ENCODE peak calls at places on chromosomes 3 and 15, in five cellular contexts. A is GM12878, H is HepG2, Q is GM12892, B is K562. G is an unnamed sample.

GRCh38 chr15:92009162-92009561 is 155.7 kb downstream of the SLCO3A1 start:
- DNase-seq in Q (no peak), A (no peak), B (no peak), H (no peak), G (no peak)

GRCh38 chr3:110493752-110494151 is 577.9 kb upstream of the NECTIN3 start:
- DNase-seq in H (no peak), B (no peak), Q (no peak), A (no peak), G (no peak)

GRCh38 chr3:160801386-160802118 is 45.5 kb downstream of the PPM1L start:
- DNase-seq in H (no peak), A (no peak), Q (no peak), B (no peak), G (no peak)

GRCh38 chr3:122993573-122993972 is 34.0 kb downstream of the SEMA5B start:
- DNase-seq in A (no peak), B (no peak), Q (no peak), H (no peak), G (no peak)

GRCh38 chr15:77036537-77037474 is 34.1 kb downstream of the TSPAN3 start:
- DNase-seq in H (no peak), A (no peak), Q (peak), B (no peak), G (no peak)

GRCh38 chr3:87158823-87159222 is 68.3 kb upstream of the CHMP2B start:
- DNase-seq in Q (no peak), H (no peak), A (no peak), B (no peak), G (no peak)

GRCh38 chr15:77143606-77144005 is 72.7 kb upstream of the TSPAN3 start:
- DNase-seq in H (no peak), Q (no peak), A (no peak), B (no peak), G (no peak)

GRCh38 chr3:160108357-160108756 is 116.9 kb upstream of the C3orf80 start:
- DNase-seq in B (no peak), Q (no peak), A (no peak), H (no peak), G (no peak)

GRCh38 chr3:34077796-34078195 is 279.4 kb downstream of the PDCD6IP start:
- DNase-seq in Q (peak), B (no peak), A (peak), H (no peak), G (no peak)

GRCh38 chr3:61251174-61251972 is at the start of gene FHIT:
- DNase-seq in Q (peak), B (peak), A (peak), H (peak), G (peak)

GRCh38 chr15:55576911-55577310 is 11.2 kb downstream of the PYGO1 start:
- DNase-seq in A (no peak), H (no peak), Q (no peak), B (no peak), G (no peak)

GRCh38 chr15:56227315-56227714 is 16.4 kb downstream of the RFX7 start:
- DNase-seq in H (no peak), Q (no peak), B (no peak), A (no peak), G (no peak)

GRCh38 chr3:62870321-62870720 is 4.9 kb downstream of the CADPS start:
- DNase-seq in H (no peak), Q (no peak), A (no peak), B (no peak), G (no peak)

GRCh38 chr15:84648539-84648938 is 5.5 kb downstream of the WDR73 start:
- DNase-seq in Q (no peak), H (no peak), B (no peak), A (no peak), G (no peak)

GRCh38 chr3:194995334-194995733 is 275.6 kb downstream of the XXYLT1 start:
- DNase-seq in H (peak), Q (no peak), B (no peak), A (no peak), G (no peak)

GRCh38 chr15:81040757-81041156 is 40.0 kb downstream of the TLNRD1 start:
- DNase-seq in Q (no peak), B (no peak), A (no peak), H (no peak), G (no peak)

GRCh38 chr3:50121416-50122032 is 32.8 kb downstream of the RBM5 start:
- DNase-seq in Q (peak), H (peak), A (peak), B (peak), G (peak)

GRCh38 chr15:77473328-77473727 is 52.6 kb downstream of the HMG20A start:
- DNase-seq in B (no peak), A (no peak), H (no peak), Q (no peak), G (no peak)

GRCh38 chr15:43930079-43930478 is 103.3 kb downstream of the WDR76 start:
- DNase-seq in A (no peak), H (no peak), Q (no peak), B (no peak), G (no peak)

GRCh38 chr15:43930556-43930955 is 103.8 kb downstream of the WDR76 start:
- DNase-seq in Q (no peak), B (no peak), A (no peak), H (no peak), G (no peak)

GRCh38 chr15:43932036-43932435 is 105.2 kb downstream of the WDR76 start:
- DNase-seq in B (no peak), H (no peak), Q (no peak), A (no peak), G (no peak)

GRCh38 chr15:43934480-43934879 is 107.7 kb downstream of the WDR76 start:
- DNase-seq in Q (no peak), H (no peak), A (no peak), B (no peak), G (no peak)

GRCh38 chr15:43932907-43933306 is 106.1 kb downstream of the WDR76 start:
- DNase-seq in A (no peak), Q (no peak), H (no peak), B (no peak), G (no peak)
- TF ChIP-seq TAF1 in A (no peak), Q (no peak), H (no peak), B (no peak), G (no peak)

DNA sequence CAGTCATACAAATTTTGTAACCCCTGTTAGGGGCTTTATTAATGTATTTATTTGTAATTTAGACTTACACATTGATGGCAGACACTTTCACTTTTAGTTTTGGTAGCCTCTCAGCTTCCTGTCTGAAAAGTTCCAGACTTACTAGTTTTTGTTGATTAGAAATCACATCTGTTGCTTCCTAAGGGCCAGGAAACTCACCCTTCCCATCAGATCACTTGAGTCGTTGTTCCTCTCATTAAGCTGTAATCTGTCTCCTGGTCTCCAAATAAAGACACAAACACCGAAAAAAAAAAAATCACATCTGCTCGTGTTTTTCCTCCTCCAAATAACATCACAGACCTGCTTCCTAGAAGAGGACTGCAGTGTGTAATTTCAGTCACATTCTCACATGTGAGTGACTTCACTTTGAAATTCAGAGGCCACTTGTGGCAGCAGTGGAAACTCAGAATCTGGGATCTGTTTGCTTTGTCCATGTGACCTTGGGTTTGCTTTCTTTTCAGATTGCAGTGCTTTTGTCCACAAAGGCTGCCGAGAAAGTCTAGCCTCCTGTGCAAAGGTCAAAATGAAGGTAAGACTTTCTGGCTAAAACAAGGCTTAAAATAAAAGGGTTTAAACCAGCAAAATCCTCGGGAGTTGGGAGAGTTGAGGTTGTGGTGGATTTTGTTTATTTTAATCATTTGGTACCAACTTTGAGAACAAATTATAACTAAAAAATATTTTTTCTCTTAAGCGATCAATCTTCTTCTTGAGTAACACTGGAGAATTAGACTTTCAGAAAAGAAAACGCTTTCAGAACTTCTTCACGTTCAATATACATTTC is 87.0 kb downstream of the KLHL25 start:
- DNase-seq in A (no peak), B (no peak), Q (no peak), H (peak), G (no peak)
- TF ChIP-seq POLR2AphosphoS5 in A (no peak), B (no peak), Q (no peak), H (no peak), G (no peak)

DNA sequence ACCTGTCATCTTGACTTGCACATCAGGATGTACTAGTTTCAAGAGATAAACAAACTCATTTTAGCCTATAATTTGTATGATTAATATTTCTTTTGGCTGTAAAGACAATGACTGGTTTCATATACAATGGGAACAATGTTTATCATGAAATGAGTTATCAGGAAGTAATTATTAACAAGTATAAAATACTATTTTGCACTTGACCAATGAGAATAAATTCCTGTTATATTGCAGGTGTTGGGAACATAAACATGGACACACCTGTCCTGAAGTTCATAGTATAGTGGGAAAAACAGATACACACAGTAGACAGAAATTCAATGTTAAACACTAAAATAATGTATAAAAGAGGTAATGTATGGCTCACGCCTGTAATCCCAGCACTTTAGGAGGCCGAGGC is 56.9 kb downstream of the UBR1 start:
- DNase-seq in A (no peak), B (no peak), Q (no peak), H (no peak), G (no peak)
- TF ChIP-seq TAF1 in A (no peak), B (no peak), Q (no peak), H (no peak), G (no peak)

GRCh38 chr15:78946493-78946892 is 1.6 kb upstream of the CTSH start:
- DNase-seq in A (no peak), B (no peak), Q (no peak), H (no peak), G (no peak)

GRCh38 chr15:78944202-78944625 is 632 bp downstream of the CTSH start:
- DNase-seq in Q (no peak), A (no peak), H (no peak), B (no peak), G (no peak)

GRCh38 chr15:78942741-78943140 is 2.1 kb downstream of the CTSH start:
- DNase-seq in H (no peak), B (no peak), A (no peak), Q (no peak), G (no peak)

GRCh38 chr15:78943692-78944091 is 1.2 kb downstream of the CTSH start:
- DNase-seq in Q (no peak), A (no peak), H (no peak), B (no peak), G (no peak)

DNA sequence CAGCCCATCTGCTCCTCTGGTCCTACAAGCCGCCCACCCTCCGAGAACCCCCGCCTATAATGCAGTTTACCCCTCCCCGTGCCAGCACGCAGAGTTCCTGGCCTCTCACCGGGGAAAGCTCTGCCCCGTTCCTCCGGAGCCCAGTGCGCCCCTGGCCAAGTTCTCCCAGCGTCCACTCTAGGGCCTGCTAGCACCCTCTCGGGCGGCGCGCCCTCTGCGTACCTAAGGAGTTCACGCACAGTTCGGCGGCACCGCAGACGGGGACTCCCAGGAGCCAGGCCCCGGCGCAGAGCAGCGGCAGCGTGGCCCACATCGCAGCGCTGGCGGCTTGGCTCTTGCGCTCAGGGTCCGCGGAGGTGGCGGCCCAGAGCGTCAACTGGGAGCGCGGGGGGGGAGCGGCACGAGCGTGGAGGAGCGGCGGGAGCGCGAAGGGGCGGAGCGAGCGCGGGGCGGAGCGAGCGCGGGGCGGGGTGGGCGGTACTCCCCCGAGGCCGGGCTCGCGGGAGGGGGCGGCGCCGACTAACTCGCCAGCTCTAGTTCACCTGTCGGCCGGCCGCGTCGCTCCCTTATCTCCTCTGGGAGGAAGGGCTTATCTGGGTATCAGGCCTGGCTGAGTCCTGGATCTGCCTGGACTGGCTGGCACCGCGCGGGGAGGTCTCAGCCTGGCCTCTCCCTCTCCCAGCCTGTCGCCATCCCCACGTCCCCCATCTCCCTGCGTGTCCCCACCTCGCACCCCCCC is at the start of gene CTSH:
- DNase-seq in B (peak), H (peak), A (no peak), Q (peak), G (peak)
- TF ChIP-seq POLR2AphosphoS5 in B (peak), H (peak), A (peak), Q (peak), G (peak)

DNA sequence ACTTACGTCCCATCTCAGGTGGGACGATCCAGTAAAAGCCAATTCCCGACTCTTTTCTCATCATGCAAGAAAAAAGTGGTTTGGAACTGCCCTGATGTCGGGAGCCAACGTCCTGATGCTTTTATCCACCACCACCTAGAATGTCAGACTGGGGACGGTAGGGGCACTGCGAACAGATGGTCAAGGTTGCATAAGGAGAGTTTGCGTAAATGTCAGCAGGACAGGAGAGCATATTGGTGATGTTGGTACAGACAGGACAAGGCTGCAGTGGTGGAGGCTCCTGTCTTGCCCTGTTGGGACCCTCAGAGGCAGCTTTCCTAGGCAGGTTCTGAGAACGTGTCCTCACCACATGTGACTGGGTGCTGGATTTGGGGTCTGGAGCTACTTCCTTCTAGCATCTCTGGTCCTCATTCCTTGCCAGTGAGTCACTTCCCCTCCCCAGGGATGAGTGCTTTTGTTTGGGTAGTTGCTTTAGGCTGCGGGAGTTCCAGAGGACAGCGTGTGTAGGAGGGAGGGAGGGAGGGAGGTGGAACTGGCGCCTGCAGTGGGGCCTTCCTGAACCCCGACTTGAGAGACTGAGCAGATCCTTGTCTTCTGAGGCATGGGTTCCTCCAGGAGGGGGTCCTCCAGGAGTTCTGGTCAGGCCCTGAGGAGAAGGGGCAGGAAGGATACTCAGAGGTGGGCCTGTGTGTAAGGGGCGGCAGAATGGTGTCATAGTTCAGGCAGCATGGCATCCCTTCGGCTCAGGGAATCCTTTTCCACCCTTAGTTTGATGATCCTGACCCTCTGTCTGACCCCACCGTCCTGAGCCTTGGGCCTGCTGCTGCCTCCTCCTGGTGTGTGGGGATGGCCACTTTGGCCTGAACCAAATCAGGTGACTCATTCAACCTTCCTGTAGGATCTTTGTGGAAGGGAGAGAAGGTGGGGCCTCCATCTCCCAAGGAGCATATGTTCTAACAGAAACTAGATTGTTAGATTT is 21.2 kb downstream of the THSD4 start:
- DNase-seq in A (no peak), Q (no peak), B (no peak), H (no peak), G (no peak)
- TF ChIP-seq TAF1 in A (no peak), Q (no peak), B (no peak), H (no peak), G (no peak)

GRCh38 chr15:94266789-94267188 is 35.4 kb downstream of the MCTP2 start:
- DNase-seq in B (no peak), Q (no peak), A (no peak), H (no peak), G (no peak)
- TF ChIP-seq POLR2AphosphoS5 in B (no peak), Q (no peak), A (no peak), H (no peak), G (no peak)

G was measured in GM12891.